ENCODE peak calls at places on chromosome 18, in eight cellular contexts. C is IMR-90, N is epithelial cell of esophagus, G is heart left ventricle, X is psoas muscle, K is HCT116, B is AG09309, P is endodermal cell. Y is an unnamed sample.

GRCh38 chr18:58321986-58322385 is 278.0 kb downstream of the NEDD4L start:
- DNase-seq in C (peak; percentile 74), K (peak; percentile 74), B (peak; percentile 63), P (peak; percentile 73), N (peak; percentile 92), X (peak; percentile 59), G (peak; percentile 74), Y (peak; percentile 89)

GRCh38 chr18:48022531-48023330 is 92.3 kb upstream of the SMAD2 start:
- DNase-seq in C (peak; percentile 49), B (peak; percentile 27), N (peak; percentile 80), K (peak; percentile 62), G (no peak), P (peak; percentile 56), X (no peak), Y (peak; percentile 71)

GRCh38 chr18:49730951-49731391 is 82.4 kb downstream of the ACAA2 start:
- DNase-seq in K (no peak), X (no peak), N (no peak), G (no peak), P (peak; percentile 74), C (no peak), B (no peak), Y (no peak)

GRCh38 chr18:6979954-6980353 is 137.6 kb downstream of the LAMA1 start:
- DNase-seq in N (peak; percentile 17), K (no peak), X (no peak), P (no peak), B (no peak), G (no peak), C (no peak), Y (no peak)

GRCh38 chr18:23300211-23300887 is 152.7 kb upstream of the RIOK3 start:
- DNase-seq in K (no peak), N (no peak), X (no peak), G (no peak), P (peak; percentile 38), B (no peak), C (peak; percentile 41), Y (no peak)

GRCh38 chr18:11512096-11513030 is 97.0 kb upstream of the SLC35G4 start:
- DNase-seq in X (no peak), B (no peak), C (no peak), P (no peak), N (peak; percentile 10), G (no peak), K (no peak), Y (peak; percentile 25)

GRCh38 chr18:8946046-8946838 is 156.3 kb upstream of the NDUFV2 start:
- DNase-seq in C (peak; percentile 98), X (no peak), G (no peak), B (peak; percentile 97), K (no peak), P (no peak), N (peak; percentile 68), Y (peak; percentile 98)

GRCh38 chr18:48827321-48828200 is 123.2 kb downstream of the SMAD7 start:
- DNase-seq in G (peak; percentile 15), X (no peak), N (no peak), K (no peak), P (peak; percentile 81), C (peak; percentile 73), B (no peak), Y (peak; percentile 57)

GRCh38 chr18:60675801-60676200 is 303.2 kb upstream of the MC4R start:
- DNase-seq in P (no peak), X (no peak), C (no peak), G (no peak), N (peak; percentile 71), B (no peak), K (no peak), Y (no peak)

GRCh38 chr18:75087119-75088020 is 121.6 kb downstream of the PTGR3 start:
- DNase-seq in P (peak; percentile 33), K (no peak), X (no peak), B (no peak), C (no peak), G (no peak), N (no peak), Y (no peak)

GRCh38 chr18:6752200-6752873 is 22.8 kb downstream of the ARHGAP28 start:
- DNase-seq in G (no peak), N (no peak), X (no peak), B (peak; percentile 18), C (peak; percentile 86), P (peak; percentile 92), K (no peak), Y (peak; percentile 54)

GRCh38 chr18:65091737-65092329 is 659.0 kb upstream of the CDH7 start:
- DNase-seq in P (peak; percentile 52), B (no peak), G (no peak), X (no peak), K (no peak), C (peak; percentile 0), N (peak; percentile 44), Y (peak; percentile 2)

GRCh38 chr18:2983296-2983695 is 29.6 kb downstream of the LPIN2 start:
- DNase-seq in B (no peak), P (no peak), C (no peak), G (no peak), N (no peak), X (no peak), K (no peak), Y (no peak)

GRCh38 chr18:2980607-2980923 is 32.4 kb downstream of the LPIN2 start:
- DNase-seq in P (no peak), G (no peak), K (no peak), C (no peak), B (no peak), N (no peak), X (no peak), Y (no peak)

GRCh38 chr18:2981212-2981728 is 31.7 kb downstream of the LPIN2 start:
- DNase-seq in B (peak; percentile 42), C (peak; percentile 95), P (no peak), X (no peak), K (no peak), G (no peak), N (peak; percentile 48), Y (peak; percentile 97)

GRCh38 chr18:2984703-2985261 is 28.2 kb downstream of the LPIN2 start:
- DNase-seq in K (no peak), P (no peak), B (no peak), X (no peak), G (no peak), C (no peak), N (peak; percentile 32), Y (no peak)

GRCh38 chr18:2982452-2983172 is 30.3 kb downstream of the LPIN2 start:
- DNase-seq in K (no peak), N (no peak), P (no peak), X (no peak), C (no peak), G (no peak), B (no peak), Y (no peak)
- TF ChIP-seq CTCF in K (no peak), N (no peak), P (peak; percentile 39), X (no peak), C (no peak), G (no peak), B (no peak), Y (no peak)

GRCh38 chr18:68564348-68564747 is 150.6 kb downstream of the TMX3 start:
- DNase-seq in G (no peak), C (no peak), N (no peak), X (no peak), P (no peak), K (no peak), B (no peak), Y (no peak)
- H3K4me3 ChIP-seq in G (no peak overlapping the region), C (no peak overlapping the region), N (no peak overlapping the region), X (no peak overlapping the region), P (no peak overlapping the region), K (no peak overlapping the region), B (no peak overlapping the region), Y (no peak overlapping the region)

DNA sequence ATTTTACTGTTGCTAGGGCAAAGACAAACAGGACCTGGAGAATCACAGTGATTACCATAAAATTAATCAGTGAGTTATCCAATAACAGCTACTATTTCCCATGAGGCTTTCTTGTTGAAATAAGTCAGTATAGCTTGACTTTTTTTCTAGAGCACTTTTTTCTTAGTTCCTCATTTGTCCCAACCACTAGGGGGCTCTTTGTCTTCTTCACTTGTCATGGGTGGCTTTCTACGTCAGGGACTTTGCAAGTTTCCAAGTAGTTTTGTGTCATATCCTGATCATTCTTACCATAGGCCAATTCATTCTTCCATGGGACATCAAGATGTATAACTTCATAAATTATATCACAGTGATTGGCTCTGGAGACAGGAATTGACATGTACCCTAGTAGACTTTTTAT is 1019.6 kb upstream of the PIK3C3 start:
- DNase-seq in C (peak; percentile 15), N (peak; percentile 52), P (no peak), K (no peak), X (no peak), G (no peak), B (no peak), Y (peak; percentile 46)
- TF ChIP-seq CTCF in C (peak; percentile 30), N (peak; percentile 57), P (peak; percentile 84), K (peak; percentile 36), X (no peak), G (peak; percentile 36), B (peak; percentile 6), Y (peak; percentile 51)

DNA sequence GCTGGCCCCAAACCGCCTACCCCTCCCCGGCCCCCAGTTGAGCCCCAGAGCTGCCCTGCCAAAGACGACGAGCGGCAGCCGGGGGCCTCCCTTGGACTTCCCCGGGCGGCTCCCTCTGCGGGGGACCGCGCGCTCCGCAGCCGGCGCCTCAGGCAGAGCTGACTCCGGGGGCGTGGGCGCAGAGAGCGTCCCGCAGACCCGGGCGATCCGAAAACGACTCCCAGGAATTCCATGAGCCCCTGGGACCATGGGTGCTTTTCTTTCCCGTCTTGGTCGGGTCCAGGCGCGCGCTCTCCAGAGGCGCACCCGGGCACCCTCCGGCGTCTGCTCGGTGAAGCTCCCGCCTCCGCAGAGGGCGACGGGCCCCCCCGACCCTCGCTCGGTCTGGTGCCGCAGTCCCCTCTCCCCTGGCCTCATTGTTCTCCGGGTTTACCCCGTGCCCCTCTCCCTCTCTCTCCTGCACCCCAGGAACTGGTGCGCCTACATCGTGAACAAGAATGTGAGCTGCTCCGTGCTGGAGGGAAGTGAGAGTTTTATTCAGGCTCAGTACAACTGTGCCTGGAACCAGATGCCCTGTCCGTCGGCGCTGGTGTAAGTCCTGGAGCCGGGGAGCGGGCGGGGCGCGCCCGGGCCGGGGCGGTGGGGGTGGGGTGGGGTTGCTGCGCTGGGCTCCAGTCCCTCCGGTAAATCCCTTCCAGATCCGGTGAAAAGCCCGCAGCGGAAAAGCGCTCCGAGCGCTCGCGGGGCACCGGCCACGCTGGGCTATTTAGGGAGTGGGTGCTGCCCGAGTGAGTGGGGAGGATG is 737 bp downstream of the EMILIN2 start:
- DNase-seq in P (peak; percentile 75), G (peak; percentile 52), C (no peak), K (no peak), X (peak; percentile 50), B (no peak), N (no peak), Y (peak; percentile 39)
- H3K4me3 ChIP-seq in P (peak overlapping the region; percentile 81), G (peak overlapping the region; percentile 49), C (peak overlapping the region; percentile 27), K (no peak overlapping the region), X (peak overlapping the region; percentile 63), B (peak overlapping the region; percentile 44), N (no peak overlapping the region), Y (peak overlapping the region; percentile 51)

DNA sequence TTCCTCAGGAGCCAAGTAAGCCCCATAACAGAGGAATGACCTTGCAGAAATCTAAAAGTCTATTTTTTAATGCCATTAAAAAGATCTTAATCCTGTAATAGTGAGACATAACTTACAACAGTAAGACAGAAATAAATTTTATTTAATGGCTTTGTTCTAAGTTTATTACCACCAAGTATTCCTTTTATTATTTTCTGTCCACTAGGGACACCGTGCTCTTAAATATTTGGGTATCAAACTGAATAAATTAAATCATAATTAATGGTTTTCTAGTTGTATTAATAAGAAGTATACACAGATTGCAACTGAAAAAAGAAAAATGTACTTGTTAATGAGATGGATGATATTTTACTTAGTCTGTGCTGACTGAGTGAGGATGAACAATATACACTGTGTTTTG is 3.1 kb upstream of the B4GALT6 start:
- DNase-seq in K (no peak), B (no peak), P (no peak), N (no peak), X (no peak), C (no peak), G (no peak), Y (no peak)
- TF ChIP-seq CTCF in K (peak; percentile 49), B (no peak), P (peak; percentile 11), N (no peak), X (no peak), C (peak; percentile 4), G (no peak), Y (peak; percentile 25)

Y was measured in fibroblast of mammary gland.